ENCODE peak calls at places on chromosomes 2 and 18, in ten cellular contexts. A is Calu3, R is epithelial cell of esophagus, S is astrocyte of the spinal cord, N is mesothelial cell of epicardium, H is right lobe of liver, Q is foreskin keratinocyte, G is GM23338, U is osteocyte, J is activated B cell treated with CpG ODN at 0.5 μM for 24 hours. P is an unnamed sample.

GRCh38 chr18:77376043-77376732 is 126.5 kb downstream of the GALR1 start:
- DNase-seq in A (no peak), R (no peak), S (peak; percentile 42), N (no peak), H (no peak), Q (no peak), G (peak; percentile 26), U (no peak), J (no peak), P (no peak)

GRCh38 chr18:77073336-77074093 is 59.1 kb downstream of the MBP start:
- DNase-seq in A (no peak), R (no peak), S (no peak), N (no peak), H (no peak), Q (no peak), G (no peak), U (no peak), J (no peak), P (no peak)

GRCh38 chr18:8972116-8972515 is 130.4 kb upstream of the NDUFV2 start:
- DNase-seq in A (no peak), R (no peak), S (no peak), N (no peak), H (no peak), Q (no peak), G (no peak), U (no peak), J (no peak), P (no peak)

GRCh38 chr18:778194-779007 is 33.6 kb downstream of the YES1 start:
- DNase-seq in A (no peak), R (no peak), S (peak; percentile 45), N (no peak), H (no peak), Q (no peak), G (no peak), U (no peak), J (no peak), P (no peak)

GRCh38 chr2:133231264-133231663 is 337.0 kb downstream of the NCKAP5 start:
- DNase-seq in A (no peak), R (no peak), S (no peak), N (no peak), H (no peak), Q (no peak), G (no peak), U (no peak), J (no peak), P (no peak)

GRCh38 chr2:55899881-55900280 is 23.7 kb downstream of the EFEMP1 start:
- DNase-seq in A (no peak), R (no peak), S (peak; percentile 54), N (no peak), H (no peak), Q (no peak), G (no peak), U (no peak), J (no peak), P (no peak)

GRCh38 chr2:36360063-36360462 is 4.5 kb downstream of the CRIM1 start:
- DNase-seq in A (no peak), R (peak; percentile 62), S (no peak), N (no peak), H (no peak), Q (peak; percentile 76), G (no peak), U (no peak), J (no peak), P (no peak)

GRCh38 chr18:37476182-37476581 is 89.4 kb downstream of the CELF4 start:
- DNase-seq in A (peak; percentile 52), R (peak; percentile 2), S (no peak), N (peak; percentile 54), H (no peak), Q (no peak), G (peak; percentile 74), U (no peak), J (no peak), P (peak; percentile 71)

GRCh38 chr2:147110317-147110716 is 734.5 kb upstream of the ACVR2A start:
- DNase-seq in A (no peak), R (peak; percentile 16), S (peak; percentile 50), N (no peak), H (no peak), Q (no peak), G (no peak), U (no peak), J (no peak), P (no peak)

GRCh38 chr18:621181-621580 is 24.4 kb downstream of the CLUL1 start:
- DNase-seq in A (no peak), R (no peak), S (no peak), N (no peak), H (no peak), Q (no peak), G (no peak), U (no peak), J (no peak), P (no peak)

GRCh38 chr2:190875881-190876280 is 4.7 kb upstream of the GLS start:
- DNase-seq in A (no peak), R (no peak), S (no peak), N (no peak), H (no peak), Q (no peak), G (no peak), U (no peak), J (no peak), P (no peak)

GRCh38 chr2:238905224-238905623 is 57.3 kb downstream of the TWIST2 start:
- DNase-seq in A (no peak), R (no peak), S (no peak), N (no peak), H (no peak), Q (no peak), G (no peak), U (no peak), J (no peak), P (no peak)

GRCh38 chr18:52408800-52409302 is 68.9 kb downstream of the DCC start:
- DNase-seq in A (no peak), R (no peak), S (no peak), N (no peak), H (no peak), Q (no peak), G (no peak), U (no peak), J (no peak), P (no peak)

DNA sequence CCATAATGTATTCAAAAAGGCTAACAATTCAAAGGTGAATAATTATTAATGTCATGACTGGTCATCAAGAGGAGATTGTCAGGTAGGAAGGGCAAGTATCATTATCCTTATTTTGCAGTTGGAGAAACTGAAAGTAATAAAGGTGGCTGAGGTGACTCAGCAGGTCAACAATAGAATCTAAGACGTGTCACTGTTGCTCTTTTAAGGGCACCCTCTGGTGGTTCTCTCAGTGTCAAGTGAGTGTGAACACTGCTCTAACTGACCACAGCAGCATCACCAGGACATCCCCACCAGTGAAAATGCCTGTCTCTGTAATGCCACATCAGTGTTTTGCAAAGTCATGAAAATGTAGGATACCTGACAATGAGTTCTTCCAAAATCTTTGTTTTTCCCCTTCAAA is 69.7 kb downstream of the DCC start:
- DNase-seq in A (peak; percentile 20), R (peak; percentile 3), S (no peak), N (no peak), H (no peak), Q (no peak), G (peak; percentile 24), U (no peak), J (no peak), P (no peak)
- TF ChIP-seq CTCF in A (no peak), R (no peak), S (no peak), N (no peak), H (no peak), Q (no peak), G (peak; percentile 54), U (no peak), J (no peak), P (no peak)

DNA sequence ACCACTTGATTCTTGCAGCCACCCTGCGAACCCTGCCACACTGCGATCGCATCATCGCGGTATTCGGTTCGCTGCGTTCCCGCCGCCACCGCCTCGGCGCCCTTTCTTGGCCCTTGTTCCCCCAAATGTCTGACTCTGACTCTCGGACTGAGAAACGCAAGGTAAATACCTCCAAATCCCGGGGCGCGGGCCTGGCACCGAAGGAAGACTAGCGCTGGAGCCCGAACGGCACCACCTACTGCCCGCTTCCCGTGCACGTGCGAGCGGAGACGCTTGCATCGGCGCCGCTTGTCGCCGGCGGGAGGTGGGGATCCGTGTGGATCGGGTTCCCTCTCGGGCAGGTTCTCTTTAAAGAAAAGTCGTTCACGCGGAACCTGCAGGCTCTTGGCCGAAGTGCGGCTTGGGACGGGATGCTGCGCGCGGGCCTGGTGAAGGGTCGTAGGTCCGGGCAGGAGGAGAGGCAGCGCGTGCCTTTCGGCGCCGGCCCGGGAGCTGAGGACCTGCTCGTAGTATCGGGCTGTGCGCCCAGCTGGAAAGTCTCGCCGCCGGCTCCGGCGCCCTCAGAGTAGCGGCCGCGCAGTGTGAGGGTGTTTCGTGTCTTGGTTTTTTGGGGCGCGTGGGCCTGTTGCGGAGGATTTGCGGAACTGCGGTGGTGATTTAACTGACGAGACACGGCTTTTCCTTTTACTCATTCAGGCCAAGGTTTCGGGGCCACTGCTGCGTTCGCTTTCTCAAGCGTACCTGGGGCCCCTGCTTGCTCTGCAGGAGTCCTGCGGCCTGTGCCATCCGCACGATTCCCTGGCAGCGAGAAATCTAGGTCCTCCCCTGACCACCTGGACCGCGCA is 536 bp downstream of the BCL2L11 start:
- DNase-seq in A (peak; percentile 41), R (peak; percentile 50), S (peak; percentile 38), N (peak; percentile 70), H (peak; percentile 64), Q (peak; percentile 57), G (peak; percentile 60), U (peak; percentile 87), J (peak; percentile 62), P (no peak)
- TF ChIP-seq CTCF in A (no peak), R (no peak), S (no peak), N (no peak), H (no peak), Q (no peak), G (no peak), U (no peak), J (no peak), P (no peak)

DNA sequence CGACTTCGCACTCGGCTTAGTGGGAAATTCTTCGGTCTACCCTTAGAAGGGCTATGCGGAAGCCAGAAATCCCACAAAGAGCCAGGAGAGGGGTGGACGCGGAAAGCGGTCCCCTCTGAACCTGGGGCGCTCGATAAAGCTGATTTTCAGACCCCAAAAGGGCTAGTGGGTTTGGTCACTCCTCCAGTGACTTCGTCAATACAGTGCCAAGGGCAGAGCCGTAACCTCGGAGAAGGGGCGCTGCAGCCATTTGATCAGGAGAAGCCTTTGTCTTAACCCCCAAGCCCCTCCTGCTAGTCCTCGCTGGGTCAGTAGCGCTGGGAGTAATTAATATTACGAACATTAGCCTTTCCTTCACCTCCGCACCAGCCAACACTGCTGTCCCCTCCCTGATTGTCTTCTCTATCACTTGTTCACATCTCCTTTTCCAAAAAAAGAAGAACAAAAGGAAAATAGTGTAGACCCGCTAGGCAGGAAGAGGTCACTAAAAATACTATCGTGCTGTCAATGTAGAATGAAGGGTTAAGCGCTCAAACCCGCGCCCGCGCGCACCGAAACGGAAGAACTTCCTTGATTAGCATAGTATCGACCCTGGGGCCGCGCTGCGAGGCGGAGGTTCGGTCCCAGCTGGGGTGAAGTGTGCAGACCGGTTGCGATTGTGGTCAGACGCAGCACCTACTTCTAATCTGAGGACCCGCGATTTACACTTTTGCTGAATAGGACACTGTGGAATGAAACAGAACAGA is 63.3 kb upstream of the MAPRE2 start:
- DNase-seq in A (peak; percentile 74), R (peak; percentile 44), S (no peak), N (no peak), H (peak; percentile 74), Q (peak; percentile 38), G (peak; percentile 84), U (peak; percentile 85), J (peak; percentile 39), P (no peak)
- TF ChIP-seq CTCF in A (no peak), R (no peak), S (no peak), N (no peak), H (no peak), Q (no peak), G (no peak), U (no peak), J (no peak), P (no peak)

GRCh38 chr2:101831351-101831865 is 133.9 kb downstream of the MAP4K4 start:
- DNase-seq in A (peak; percentile 73), R (peak; percentile 74), S (peak; percentile 79), N (peak; percentile 63), H (peak; percentile 50), Q (peak; percentile 42), G (peak; percentile 87), U (peak; percentile 87), J (peak; percentile 37), P (no peak)
- TF ChIP-seq CTCF in A (peak; percentile 64), R (peak; percentile 83), S (peak; percentile 78), N (peak; percentile 58), H (peak; percentile 82), Q (peak; percentile 75), G (peak; percentile 74), U (peak; percentile 86), J (no peak), P (peak; percentile 70)

P was measured in D721Med.